ENCODE peak calls at places on chromosome 2, in four cellular contexts. One of them, this sample, is unnamed.

GRCh38 chr2:142603761-142604160 is 273.7 kb upstream of the KYNU start:
- DNase-seq in A549: no peak
- DNase-seq in HFFc6: no peak
- DNase-seq in AG09319: no peak
- DNase-seq in this sample: no peak

GRCh38 chr2:11009866-11010265 is 98.1 kb downstream of the KCNF1 start:
- DNase-seq in A549: no peak
- DNase-seq in HFFc6: no peak
- DNase-seq in AG09319: no peak
- DNase-seq in this sample: no peak

GRCh38 chr2:182366625-182367024 is 60.2 kb downstream of the PDE1A start:
- DNase-seq in A549: peak
- DNase-seq in HFFc6: no peak
- DNase-seq in AG09319: peak
- DNase-seq in this sample: no peak

GRCh38 chr2:118943286-118943685 is 1.3 kb downstream of the MARCO start:
- DNase-seq in A549: no peak
- DNase-seq in HFFc6: no peak
- DNase-seq in AG09319: no peak
- DNase-seq in this sample: no peak

GRCh38 chr2:23757686-23758433 is 169.1 kb downstream of the ATAD2B start:
- DNase-seq in A549: peak
- DNase-seq in HFFc6: peak
- DNase-seq in AG09319: no peak
- DNase-seq in this sample: no peak

GRCh38 chr2:82790277-82791021 is 1668.6 kb downstream of the SUCLG1 start:
- DNase-seq in A549: peak
- DNase-seq in HFFc6: peak
- DNase-seq in AG09319: no peak
- DNase-seq in this sample: no peak

GRCh38 chr2:9753665-9754531 is 89.4 kb upstream of the TAF1B start:
- DNase-seq in A549: no peak
- DNase-seq in HFFc6: no peak
- DNase-seq in AG09319: no peak
- DNase-seq in this sample: no peak

GRCh38 chr2:11187083-11187619 is 31.9 kb downstream of the SLC66A3 start:
- DNase-seq in A549: peak
- DNase-seq in HFFc6: peak
- DNase-seq in AG09319: peak
- DNase-seq in this sample: no peak

GRCh38 chr2:23976883-23977282 is 33.0 kb upstream of the MFSD2B start:
- DNase-seq in A549: no peak
- DNase-seq in HFFc6: no peak
- DNase-seq in AG09319: no peak
- DNase-seq in this sample: peak

GRCh38 chr2:3461781-3462492 is 57.4 kb downstream of the ADI1 start:
- DNase-seq in A549: peak
- DNase-seq in HFFc6: peak
- DNase-seq in AG09319: no peak
- DNase-seq in this sample: no peak

GRCh38 chr2:98468621-98469236 is 24.1 kb downstream of the INPP4A start:
- DNase-seq in A549: no peak
- DNase-seq in HFFc6: no peak
- DNase-seq in AG09319: no peak
- DNase-seq in this sample: no peak

GRCh38 chr2:30860003-30860402 is 52.8 kb upstream of the CAPN13 start:
- DNase-seq in A549: no peak
- DNase-seq in HFFc6: no peak
- DNase-seq in AG09319: no peak
- DNase-seq in this sample: no peak

GRCh38 chr2:75552222-75552621 is 8.5 kb downstream of the EVA1A start:
- DNase-seq in A549: no peak
- DNase-seq in HFFc6: no peak
- DNase-seq in AG09319: no peak
- DNase-seq in this sample: no peak

GRCh38 chr2:129757915-129758421 is 221.5 kb upstream of the RAB6C start:
- DNase-seq in A549: no peak
- DNase-seq in HFFc6: no peak
- DNase-seq in AG09319: no peak
- DNase-seq in this sample: no peak

GRCh38 chr2:199223791-199224190 is 233.9 kb downstream of the SATB2 start:
- DNase-seq in A549: peak
- DNase-seq in HFFc6: no peak
- DNase-seq in AG09319: no peak
- DNase-seq in this sample: no peak

GRCh38 chr2:112960230-112960825 is 17.5 kb upstream of the IL36G start:
- DNase-seq in A549: no peak
- DNase-seq in HFFc6: no peak
- DNase-seq in AG09319: no peak
- DNase-seq in this sample: peak

DNA sequence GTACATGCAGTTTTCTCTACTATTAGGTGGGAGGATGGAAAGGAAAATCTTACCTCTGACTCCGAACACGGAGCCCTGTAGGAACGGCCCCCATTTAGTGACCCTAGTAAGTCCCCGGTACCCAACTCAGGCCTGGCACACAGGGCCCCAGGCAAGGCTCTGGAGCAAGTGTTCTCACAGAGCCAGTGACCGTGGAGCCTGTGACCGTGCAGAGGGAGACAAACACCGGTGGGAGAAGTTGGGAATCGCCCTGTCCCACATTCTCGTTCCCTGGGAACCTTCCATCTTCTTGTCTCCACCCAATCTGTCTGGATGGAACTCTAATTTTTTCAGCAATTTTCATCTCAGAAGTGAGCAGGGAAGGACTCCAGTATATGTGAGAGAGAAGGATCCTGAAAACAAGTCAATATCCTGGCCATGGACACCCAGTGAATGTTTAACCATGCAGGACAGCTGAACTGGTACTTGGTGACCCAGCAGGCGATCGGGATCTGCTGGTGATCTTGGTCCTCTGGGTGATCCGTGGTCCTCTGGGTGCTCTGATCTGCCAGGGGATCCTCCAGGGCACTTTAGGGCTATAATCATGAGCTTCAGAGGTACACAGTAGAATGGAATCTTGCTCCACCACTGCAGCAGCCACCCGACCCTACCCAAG is 348.6 kb upstream of the ID2 start:
- DNase-seq in A549: no peak
- DNase-seq in HFFc6: no peak
- DNase-seq in AG09319: no peak
- DNase-seq in this sample: peak
- TF ChIP-seq CTCF in A549: no peak
- TF ChIP-seq CTCF in HFFc6: no peak
- TF ChIP-seq CTCF in AG09319: no peak
- TF ChIP-seq CTCF in this sample: no peak

GRCh38 chr2:74458132-74458956 is at the start of gene WBP1:
- DNase-seq in A549: peak
- DNase-seq in HFFc6: peak
- DNase-seq in AG09319: peak
- DNase-seq in this sample: peak

GRCh38 chr2:74458957-74459290 is 686 bp downstream of the WBP1 start:
- DNase-seq in A549: no peak
- DNase-seq in HFFc6: no peak
- DNase-seq in AG09319: no peak
- DNase-seq in this sample: no peak

GRCh38 chr2:74457129-74457548 is 1.1 kb upstream of the WBP1 start:
- DNase-seq in A549: no peak
- DNase-seq in HFFc6: no peak
- DNase-seq in AG09319: no peak
- DNase-seq in this sample: no peak

GRCh38 chr2:74457549-74458131 is 598 bp upstream of the WBP1 start:
- DNase-seq in A549: peak
- DNase-seq in HFFc6: peak
- DNase-seq in AG09319: no peak
- DNase-seq in this sample: no peak

DNA sequence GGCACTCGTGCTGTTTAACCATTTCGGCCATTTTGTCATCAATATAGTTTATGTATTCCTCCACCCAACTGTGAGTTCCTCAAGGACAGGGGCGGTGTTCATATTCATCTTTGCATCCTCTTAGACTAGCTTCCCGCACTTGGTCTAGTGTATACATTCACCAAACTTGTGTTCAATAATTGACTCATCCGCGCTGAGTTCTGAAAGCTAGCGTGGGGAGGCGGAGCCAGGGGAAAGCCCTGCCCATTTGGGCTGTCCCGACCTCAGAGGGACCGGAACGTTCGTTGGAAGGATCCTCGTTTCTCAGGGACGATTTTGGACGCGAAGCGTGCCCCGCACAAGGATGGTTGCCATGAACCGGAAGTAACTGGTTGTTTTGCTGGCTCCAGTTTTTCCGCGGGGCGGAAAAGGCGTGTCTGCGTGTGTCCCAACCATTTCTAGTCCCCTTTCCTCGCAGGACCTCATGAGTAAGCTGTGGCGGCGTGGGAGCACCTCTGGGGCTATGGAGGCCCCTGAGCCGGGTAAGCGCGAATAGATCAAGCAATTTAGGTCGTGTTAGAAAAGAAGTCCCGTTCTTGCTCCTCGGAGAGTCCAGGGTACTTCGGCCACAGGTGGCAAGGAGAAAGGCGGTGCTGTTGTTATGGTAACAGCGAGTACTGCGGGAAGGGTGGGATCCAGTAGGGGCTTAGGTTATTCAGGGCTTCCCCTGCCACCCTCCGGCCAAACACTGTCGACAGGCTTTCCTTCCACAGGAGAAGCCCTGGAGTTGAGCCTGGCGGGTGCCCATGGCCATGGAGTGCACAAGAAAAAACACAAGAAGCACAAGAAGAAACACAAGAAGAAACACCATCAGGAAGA is at the start of gene INO80B:
- DNase-seq in A549: peak
- DNase-seq in HFFc6: peak
- DNase-seq in AG09319: peak
- DNase-seq in this sample: peak
- TF ChIP-seq CTCF in A549: no peak
- TF ChIP-seq CTCF in HFFc6: no peak
- TF ChIP-seq CTCF in AG09319: no peak
- TF ChIP-seq CTCF in this sample: no peak

DNA sequence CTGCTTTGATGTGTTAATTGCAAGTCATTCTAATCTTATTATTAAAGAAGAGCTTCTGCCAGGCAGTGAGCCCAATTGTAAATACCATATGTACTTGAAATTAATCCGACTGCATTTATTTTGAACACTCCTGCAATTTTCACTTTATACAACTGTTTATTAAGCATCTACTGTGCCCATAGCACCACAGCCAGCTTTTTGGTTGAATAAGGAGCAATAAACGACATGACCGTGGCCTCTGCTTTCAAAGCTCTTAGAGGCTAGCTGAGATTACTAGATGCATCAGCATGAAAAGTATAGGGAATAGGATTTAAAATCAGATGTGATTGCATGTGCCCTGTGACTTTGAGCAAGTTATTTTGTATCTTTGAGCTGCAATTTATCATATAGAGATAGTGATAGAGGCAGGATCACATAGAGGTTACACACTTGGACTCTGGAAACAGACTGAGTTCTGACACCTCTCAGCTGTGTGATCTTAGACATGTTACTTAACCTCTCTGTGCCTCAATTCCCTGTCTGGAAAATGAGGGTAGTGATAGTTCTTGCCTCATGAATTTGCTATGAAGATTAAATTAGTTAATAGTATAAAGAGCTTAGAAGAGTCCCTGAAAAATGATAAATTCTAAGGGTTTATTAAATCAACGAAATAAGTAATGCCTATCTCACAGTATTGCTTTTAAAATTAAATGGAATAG is 83.5 kb downstream of the MYCN start:
- DNase-seq in A549: no peak
- DNase-seq in HFFc6: no peak
- DNase-seq in AG09319: no peak
- DNase-seq in this sample: no peak
- TF ChIP-seq CTCF in A549: no peak
- TF ChIP-seq CTCF in HFFc6: no peak
- TF ChIP-seq CTCF in AG09319: no peak
- TF ChIP-seq CTCF in this sample: no peak

GRCh38 chr2:68134554-68134953 is 23.1 kb upstream of the PNO1 start:
- DNase-seq in A549: no peak
- DNase-seq in HFFc6: no peak
- DNase-seq in AG09319: no peak
- DNase-seq in this sample: no peak
- TF ChIP-seq CTCF in A549: no peak
- TF ChIP-seq CTCF in HFFc6: no peak
- TF ChIP-seq CTCF in AG09319: no peak
- TF ChIP-seq CTCF in this sample: no peak

GRCh38 chr2:236562434-236562833 is 7.2 kb upstream of the ACKR3 start:
- DNase-seq in A549: peak
- DNase-seq in HFFc6: no peak
- DNase-seq in AG09319: no peak
- DNase-seq in this sample: no peak
- TF ChIP-seq CTCF in A549: peak
- TF ChIP-seq CTCF in HFFc6: peak
- TF ChIP-seq CTCF in AG09319: peak
- TF ChIP-seq CTCF in this sample: peak

GRCh38 chr2:70964596-70965386 is 13.6 kb upstream of the ANKRD53 start:
- DNase-seq in A549: peak
- DNase-seq in HFFc6: peak
- DNase-seq in AG09319: no peak
- DNase-seq in this sample: peak
- TF ChIP-seq CTCF in A549: peak
- TF ChIP-seq CTCF in HFFc6: peak
- TF ChIP-seq CTCF in AG09319: peak
- TF ChIP-seq CTCF in this sample: peak

GRCh38 chr2:1590611-1591460 is 153.5 kb downstream of the PXDN start:
- DNase-seq in A549: no peak
- DNase-seq in HFFc6: no peak
- DNase-seq in AG09319: no peak
- DNase-seq in this sample: no peak
- TF ChIP-seq CTCF in A549: no peak
- TF ChIP-seq CTCF in HFFc6: peak
- TF ChIP-seq CTCF in AG09319: no peak
- TF ChIP-seq CTCF in this sample: peak

GRCh38 chr2:49286045-49286444 is 131.7 kb upstream of the FSHR start:
- DNase-seq in A549: no peak
- DNase-seq in HFFc6: no peak
- DNase-seq in AG09319: no peak
- DNase-seq in this sample: no peak
- TF ChIP-seq CTCF in A549: no peak
- TF ChIP-seq CTCF in HFFc6: no peak
- TF ChIP-seq CTCF in AG09319: no peak
- TF ChIP-seq CTCF in this sample: no peak

GRCh38 chr2:60456115-60456770 is 97.2 kb downstream of the BCL11A start:
- DNase-seq in A549: no peak
- DNase-seq in HFFc6: no peak
- DNase-seq in AG09319: no peak
- DNase-seq in this sample: peak
- TF ChIP-seq CTCF in A549: no peak
- TF ChIP-seq CTCF in HFFc6: peak
- TF ChIP-seq CTCF in AG09319: no peak
- TF ChIP-seq CTCF in this sample: peak